ENCODE peak calls at places on chromosomes 12 and 14, in ten cellular contexts. One of them, this sample, is unnamed.

GRCh38 chr12:117854339-117855012 is 114.3 kb downstream of the KSR2 start:
- DNase-seq in A549: peak; percentile 55
- DNase-seq in body of pancreas: no peak
- DNase-seq in skeletal muscle cell: no peak
- DNase-seq in iPS DF 6.9: peak; percentile 90
- DNase-seq in sciatic nerve: no peak
- DNase-seq in DMS153: peak; percentile 9
- DNase-seq in EH: peak; percentile 58
- DNase-seq in GM04504: no peak
- DNase-seq in H54: peak; percentile 52
- DNase-seq in this sample: peak; percentile 30

GRCh38 chr14:95562892-95563685 is 28.2 kb downstream of the GLRX5 start:
- DNase-seq in DMS153: no peak
- DNase-seq in A549: no peak
- DNase-seq in iPS DF 6.9: no peak
- DNase-seq in body of pancreas: no peak
- DNase-seq in skeletal muscle cell: no peak
- DNase-seq in GM04504: no peak
- DNase-seq in EH: peak; percentile 45
- DNase-seq in sciatic nerve: no peak
- DNase-seq in H54: no peak
- DNase-seq in this sample: peak; percentile 69

GRCh38 chr14:58305730-58306129 is 7.4 kb downstream of the ARID4A start:
- DNase-seq in H54: no peak
- DNase-seq in A549: no peak
- DNase-seq in sciatic nerve: no peak
- DNase-seq in DMS153: no peak
- DNase-seq in body of pancreas: no peak
- DNase-seq in skeletal muscle cell: no peak
- DNase-seq in iPS DF 6.9: no peak
- DNase-seq in EH: no peak
- DNase-seq in GM04504: no peak
- DNase-seq in this sample: no peak

GRCh38 chr14:63435838-63436237 is 107.3 kb downstream of the PPP2R5E start:
- DNase-seq in iPS DF 6.9: no peak
- DNase-seq in DMS153: no peak
- DNase-seq in skeletal muscle cell: peak; percentile 59
- DNase-seq in body of pancreas: peak; percentile 69
- DNase-seq in sciatic nerve: peak; percentile 69
- DNase-seq in H54: no peak
- DNase-seq in GM04504: peak; percentile 69
- DNase-seq in A549: no peak
- DNase-seq in EH: peak; percentile 78
- DNase-seq in this sample: no peak

GRCh38 chr12:121883315-121883660 is 5.3 kb upstream of the PSMD9 start:
- DNase-seq in DMS153: no peak
- DNase-seq in EH: no peak
- DNase-seq in GM04504: no peak
- DNase-seq in body of pancreas: no peak
- DNase-seq in iPS DF 6.9: no peak
- DNase-seq in A549: no peak
- DNase-seq in H54: no peak
- DNase-seq in skeletal muscle cell: no peak
- DNase-seq in sciatic nerve: no peak
- DNase-seq in this sample: no peak

GRCh38 chr12:18861287-18861858 is 123.5 kb downstream of the CAPZA3 start:
- DNase-seq in GM04504: no peak
- DNase-seq in H54: no peak
- DNase-seq in body of pancreas: no peak
- DNase-seq in DMS153: peak; percentile 3
- DNase-seq in EH: peak; percentile 49
- DNase-seq in A549: no peak
- DNase-seq in sciatic nerve: no peak
- DNase-seq in iPS DF 6.9: no peak
- DNase-seq in skeletal muscle cell: no peak
- DNase-seq in this sample: no peak

GRCh38 chr14:103563089-103563620 is 395 bp downstream of the COA8 start:
- DNase-seq in DMS153: no peak
- DNase-seq in body of pancreas: peak; percentile 68
- DNase-seq in H54: peak; percentile 81
- DNase-seq in skeletal muscle cell: no peak
- DNase-seq in sciatic nerve: no peak
- DNase-seq in GM04504: no peak
- DNase-seq in EH: no peak
- DNase-seq in A549: peak; percentile 83
- DNase-seq in iPS DF 6.9: no peak
- DNase-seq in this sample: peak; percentile 79

GRCh38 chr14:88599761-88600439 is 37.1 kb downstream of the ZC3H14 start:
- DNase-seq in sciatic nerve: no peak
- DNase-seq in DMS153: no peak
- DNase-seq in EH: no peak
- DNase-seq in A549: no peak
- DNase-seq in H54: no peak
- DNase-seq in skeletal muscle cell: no peak
- DNase-seq in GM04504: no peak
- DNase-seq in body of pancreas: no peak
- DNase-seq in iPS DF 6.9: no peak
- DNase-seq in this sample: no peak

This sample was measured in NCI-H774.